ENCODE peak calls at places on chromosome 1, in nine cellular contexts. Y is heart left ventricle, A is adrenal gland, Z is IMR-90, J is body of pancreas, N is prostate gland, G is lower leg skin, R is stomach, E is uterus. L is an unnamed sample.

GRCh38 chr1:214427871-214428277 is 123.5 kb downstream of the PTPN14 start:
- DNase-seq in G (no peak), N (no peak), Y (no peak), R (peak; percentile 29), J (no peak), A (no peak), E (no peak), Z (peak; percentile 98), L (peak; percentile 98)

GRCh38 chr1:222090103-222090502 is 348.2 kb upstream of the DUSP10 start:
- DNase-seq in N (no peak), A (no peak), R (no peak), Z (no peak), G (no peak), J (no peak), Y (no peak), E (no peak), L (no peak)

GRCh38 chr1:84277343-84278059 is 24.0 kb upstream of the SAMD13 start:
- DNase-seq in J (no peak), E (no peak), A (no peak), R (no peak), Z (peak; percentile 40), Y (no peak), G (no peak), N (no peak), L (no peak)

GRCh38 chr1:40668769-40669525 is 3.5 kb upstream of the RIMS3 start:
- DNase-seq in Y (peak; percentile 67), E (peak; percentile 75), R (peak; percentile 90), G (peak; percentile 54), J (peak; percentile 87), A (peak; percentile 92), Z (peak; percentile 57), N (peak; percentile 61), L (peak; percentile 71)

GRCh38 chr1:176837708-176838107 is 326.8 kb downstream of the ASTN1 start:
- DNase-seq in R (no peak), Y (no peak), G (no peak), Z (no peak), J (no peak), N (no peak), E (no peak), A (no peak), L (no peak)

GRCh38 chr1:185559684-185560310 is 174.4 kb upstream of the HMCN1 start:
- DNase-seq in Y (peak; percentile 33), A (peak; percentile 71), E (no peak), Z (peak; percentile 46), N (peak; percentile 9), J (peak; percentile 41), R (peak; percentile 67), G (peak; percentile 37), L (peak; percentile 91)

GRCh38 chr1:43545686-43546387 is 15.2 kb downstream of the PTPRF start:
- DNase-seq in N (peak; percentile 53), E (peak; percentile 55), Z (no peak), R (peak; percentile 95), J (peak; percentile 98), Y (no peak), A (peak; percentile 93), G (no peak), L (peak; percentile 25)

GRCh38 chr1:115791816-115792215 is 23.3 kb upstream of the CASQ2 start:
- DNase-seq in G (no peak), R (no peak), Y (no peak), A (no peak), N (no peak), Z (no peak), E (no peak), J (no peak), L (no peak)

GRCh38 chr1:40210514-40211204 is 37.1 kb upstream of the TMCO2 start:
- DNase-seq in Z (no peak), A (no peak), G (no peak), Y (no peak), E (no peak), J (no peak), R (no peak), N (no peak), L (no peak)

GRCh38 chr1:83775977-83776603 is 222.8 kb downstream of the TTLL7 start:
- DNase-seq in N (no peak), G (no peak), A (no peak), E (no peak), R (no peak), Y (no peak), Z (no peak), J (no peak), L (no peak)

GRCh38 chr1:169928438-169929209 is 34.9 kb upstream of the SCYL3 start:
- DNase-seq in Z (peak; percentile 72), G (no peak), R (no peak), J (no peak), E (no peak), A (no peak), N (no peak), Y (no peak), L (peak; percentile 54)

GRCh38 chr1:115060501-115060900 is 28.8 kb downstream of the TSPAN2 start:
- DNase-seq in J (no peak), N (no peak), E (no peak), Z (peak; percentile 4), A (no peak), G (no peak), R (no peak), Y (no peak), L (no peak)

GRCh38 chr1:11858613-11858967 is at the start of gene NPPB:
- DNase-seq in N (no peak), G (no peak), Y (no peak), E (no peak), R (no peak), J (no peak), Z (no peak), A (no peak), L (no peak)

GRCh38 chr1:3772715-3773571 is at the start of gene SMIM1:
- DNase-seq in E (no peak), G (no peak), N (no peak), J (no peak), A (peak; percentile 77), Y (no peak), R (no peak), Z (no peak), L (no peak)

GRCh38 chr1:3773572-3774502 is 1.3 kb downstream of the SMIM1 start:
- DNase-seq in A (no peak), Z (no peak), Y (no peak), G (no peak), R (no peak), J (no peak), E (no peak), N (no peak), L (no peak)

GRCh38 chr1:3771108-3772026 is 1.2 kb upstream of the SMIM1 start:
- DNase-seq in J (no peak), A (no peak), E (no peak), Z (no peak), Y (no peak), G (no peak), R (no peak), N (no peak), L (no peak)

GRCh38 chr1:3770047-3770765 is 2.3 kb upstream of the SMIM1 start:
- DNase-seq in J (no peak), N (no peak), Z (no peak), Y (no peak), A (no peak), R (no peak), G (no peak), E (no peak), L (no peak)

GRCh38 chr1:3772027-3772714 is 378 bp upstream of the SMIM1 start:
- DNase-seq in G (peak; percentile 81), A (peak; percentile 94), N (peak; percentile 89), J (peak; percentile 95), Y (peak; percentile 91), E (peak; percentile 91), R (peak; percentile 95), Z (peak; percentile 62), L (peak; percentile 86)
- TF ChIP-seq POLR2A in G (no peak), A (peak; percentile 25), N (peak; percentile 36), J (peak; percentile 59), Y (no peak), E (peak; percentile 58), R (no peak), Z (no peak), L (peak; percentile 47)

DNA sequence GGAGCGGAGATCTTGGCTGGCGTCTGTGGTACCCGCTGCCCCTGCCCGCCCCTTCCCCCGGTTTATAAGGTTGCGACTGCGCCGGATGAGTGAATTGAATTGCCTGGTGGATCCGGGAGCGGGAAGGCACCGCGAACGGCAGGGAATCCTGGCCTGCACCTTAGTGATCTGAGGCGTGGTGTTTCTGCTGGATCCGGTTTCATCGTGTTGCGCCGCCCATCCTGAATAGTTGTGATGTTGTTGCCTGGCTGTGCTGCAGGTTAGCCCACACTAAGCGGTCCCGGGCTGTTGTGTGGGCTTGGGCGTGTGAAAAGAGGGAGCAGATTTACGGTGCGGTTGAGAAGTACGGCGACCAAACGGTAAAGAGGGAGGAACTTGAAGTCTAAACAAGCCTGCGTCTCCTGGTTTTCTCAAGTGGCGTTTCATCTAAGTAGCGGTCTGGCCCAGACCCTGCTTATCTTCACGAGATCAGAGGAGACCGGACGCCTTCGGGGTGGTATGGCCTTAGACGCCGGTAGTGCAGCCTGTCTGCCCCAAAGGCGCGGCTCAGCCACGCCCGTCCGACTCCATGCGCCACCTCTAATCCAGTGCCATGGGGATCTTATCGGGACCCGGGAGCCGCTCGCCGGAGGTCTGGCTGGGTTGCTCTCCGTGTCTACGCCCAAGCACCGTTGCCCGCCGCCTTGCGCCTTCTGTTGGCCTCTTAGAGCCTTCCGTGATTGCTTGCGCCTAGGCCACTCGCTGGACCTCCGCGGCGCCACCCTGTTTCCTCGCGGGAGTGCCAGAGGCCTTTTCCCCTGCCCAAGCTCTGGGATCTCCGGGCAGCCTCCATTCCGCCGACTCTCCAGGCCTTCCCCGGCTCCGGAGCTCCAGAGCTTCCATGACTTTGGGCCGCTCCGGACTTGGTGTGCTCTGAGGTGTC is 87.5 kb upstream of the RHOU start:
- DNase-seq in E (peak; percentile 25), N (peak; percentile 42), G (peak; percentile 42), Z (no peak), R (peak; percentile 34), J (peak; percentile 36), A (peak; percentile 67), Y (no peak), L (peak; percentile 63)
- H3K4me3 ChIP-seq in E (peak overlapping the region; percentile 27), N (peak overlapping the region; percentile 23), G (peak overlapping the region; percentile 22), Z (peak overlapping the region; percentile 6), R (peak overlapping the region; percentile 38), J (no peak overlapping the region), A (no peak overlapping the region), Y (peak overlapping the region; percentile 31), L (peak overlapping the region; percentile 68)

GRCh38 chr1:161201828-161202712 is at the start of gene NDUFS2:
- DNase-seq in R (peak; percentile 99), G (peak; percentile 99), Y (peak; percentile 99), E (peak; percentile 98), N (peak; percentile 99), Z (peak; percentile 99), A (peak; percentile 100), J (peak; percentile 98), L (peak; percentile 99)
- TF ChIP-seq POLR2A in R (peak; percentile 54), G (peak; percentile 45), Y (peak; percentile 83), E (peak; percentile 76), N (peak; percentile 75), Z (peak; percentile 88), A (peak; percentile 51), J (peak; percentile 88), L (peak; percentile 77)

DNA sequence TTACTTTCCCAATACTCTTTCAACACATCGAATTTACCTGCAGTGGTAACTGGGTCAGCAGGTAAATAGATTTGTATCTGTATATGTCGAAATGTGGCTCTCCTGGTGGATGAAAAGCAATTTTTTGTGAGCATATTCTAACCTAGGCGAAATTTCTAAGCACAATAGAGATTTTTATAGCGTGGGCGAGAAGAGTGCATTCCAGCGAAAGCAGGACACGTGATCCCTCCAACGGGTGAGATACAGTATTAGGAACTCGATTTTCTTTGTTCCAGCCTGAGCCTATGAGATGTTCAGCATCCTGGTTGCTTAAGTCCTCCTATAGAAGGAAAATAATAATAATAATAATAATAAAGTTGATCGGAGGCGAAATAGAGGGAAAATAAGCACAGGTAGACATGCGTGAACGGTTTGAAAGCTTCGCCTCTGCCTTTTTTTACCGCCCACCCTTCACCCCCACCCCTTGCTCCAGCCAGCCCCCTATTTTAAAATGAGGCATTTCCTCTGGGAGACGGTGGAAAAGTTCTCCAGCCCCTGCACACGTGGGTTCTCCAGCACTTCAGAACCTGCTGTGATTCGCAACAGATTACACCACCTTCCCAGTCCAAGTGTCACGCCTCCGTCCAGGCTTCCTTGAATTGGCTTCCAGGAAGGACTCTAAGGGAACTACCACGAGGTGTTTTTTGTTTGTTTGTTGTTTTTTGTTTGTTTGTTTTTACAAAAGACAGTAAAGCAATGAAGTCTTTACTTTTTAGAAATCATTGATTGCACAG is 2.4 kb downstream of the LRRC7 start:
- DNase-seq in N (no peak), E (no peak), G (no peak), Y (no peak), J (no peak), Z (no peak), A (no peak), R (no peak), L (no peak)
- H3K4me3 ChIP-seq in N (no peak overlapping the region), E (no peak overlapping the region), G (no peak overlapping the region), Y (no peak overlapping the region), J (no peak overlapping the region), Z (no peak overlapping the region), A (no peak overlapping the region), R (peak overlapping the region; percentile 50), L (no peak overlapping the region)